ENCODE peak calls at places on chromosomes 5 and 9, in ten cellular contexts. One of them, this sample, is unnamed. For H3K4me1, the result is how much of the 10 kb centered on the place peaks cover.

GRCh38 chr5:60334281-60334713 is 365.7 kb downstream of the DEPDC1B start:
- DNase-seq in fibroblast of lung: peak
- DNase-seq in GM23338: no peak
- DNase-seq in aorta: no peak
- DNase-seq in heart left ventricle: no peak
- DNase-seq in uterus: no peak
- DNase-seq in cardiac muscle cell: peak
- DNase-seq in foreskin keratinocyte: peak
- DNase-seq in transverse colon: no peak
- DNase-seq in astrocyte: peak
- DNase-seq in this sample: no peak

GRCh38 chr5:172733179-172733973 is 37.6 kb downstream of the DUSP1 start:
- DNase-seq in fibroblast of lung: peak
- DNase-seq in GM23338: peak
- DNase-seq in aorta: peak
- DNase-seq in heart left ventricle: peak
- DNase-seq in uterus: peak
- DNase-seq in cardiac muscle cell: peak
- DNase-seq in foreskin keratinocyte: peak
- DNase-seq in transverse colon: peak
- DNase-seq in astrocyte: peak
- DNase-seq in this sample: peak

GRCh38 chr5:58711965-58712364 is 129.1 kb downstream of the RAB3C start:
- DNase-seq in fibroblast of lung: no peak
- DNase-seq in GM23338: no peak
- DNase-seq in aorta: no peak
- DNase-seq in heart left ventricle: no peak
- DNase-seq in uterus: no peak
- DNase-seq in cardiac muscle cell: no peak
- DNase-seq in foreskin keratinocyte: no peak
- DNase-seq in transverse colon: no peak
- DNase-seq in astrocyte: no peak
- DNase-seq in this sample: no peak

GRCh38 chr5:72854419-72854818 is 38.0 kb downstream of the TNPO1 start:
- DNase-seq in fibroblast of lung: no peak
- DNase-seq in GM23338: no peak
- DNase-seq in aorta: no peak
- DNase-seq in heart left ventricle: no peak
- DNase-seq in uterus: no peak
- DNase-seq in cardiac muscle cell: no peak
- DNase-seq in foreskin keratinocyte: no peak
- DNase-seq in transverse colon: no peak
- DNase-seq in astrocyte: no peak
- DNase-seq in this sample: no peak

GRCh38 chr9:77956555-77956954 is 75.1 kb downstream of the GNAQ start:
- DNase-seq in fibroblast of lung: no peak
- DNase-seq in GM23338: peak
- DNase-seq in aorta: no peak
- DNase-seq in heart left ventricle: no peak
- DNase-seq in uterus: no peak
- DNase-seq in cardiac muscle cell: no peak
- DNase-seq in foreskin keratinocyte: no peak
- DNase-seq in transverse colon: no peak
- DNase-seq in astrocyte: no peak
- DNase-seq in this sample: no peak

GRCh38 chr9:136776947-136777346 is 12.6 kb upstream of the LCN15 start:
- DNase-seq in fibroblast of lung: no peak
- DNase-seq in GM23338: no peak
- DNase-seq in aorta: peak
- DNase-seq in heart left ventricle: no peak
- DNase-seq in uterus: no peak
- DNase-seq in cardiac muscle cell: no peak
- DNase-seq in foreskin keratinocyte: no peak
- DNase-seq in transverse colon: no peak
- DNase-seq in astrocyte: no peak
- DNase-seq in this sample: no peak

GRCh38 chr5:15014809-15015208 is 143.2 kb upstream of the ANKH start:
- DNase-seq in fibroblast of lung: no peak
- DNase-seq in GM23338: no peak
- DNase-seq in aorta: no peak
- DNase-seq in heart left ventricle: no peak
- DNase-seq in uterus: no peak
- DNase-seq in cardiac muscle cell: peak
- DNase-seq in foreskin keratinocyte: no peak
- DNase-seq in transverse colon: no peak
- DNase-seq in astrocyte: peak
- DNase-seq in this sample: no peak

GRCh38 chr5:127988149-127988755 is 95.3 kb upstream of the SLC12A2 start:
- DNase-seq in fibroblast of lung: peak
- DNase-seq in GM23338: no peak
- DNase-seq in aorta: no peak
- DNase-seq in heart left ventricle: no peak
- DNase-seq in uterus: no peak
- DNase-seq in cardiac muscle cell: peak
- DNase-seq in foreskin keratinocyte: peak
- DNase-seq in transverse colon: no peak
- DNase-seq in astrocyte: peak
- DNase-seq in this sample: no peak

GRCh38 chr9:114655689-114656088 is 1.9 kb downstream of the TEX53 start:
- DNase-seq in fibroblast of lung: peak
- DNase-seq in GM23338: no peak
- DNase-seq in aorta: no peak
- DNase-seq in heart left ventricle: no peak
- DNase-seq in uterus: no peak
- DNase-seq in cardiac muscle cell: peak
- DNase-seq in foreskin keratinocyte: no peak
- DNase-seq in transverse colon: no peak
- DNase-seq in astrocyte: peak
- DNase-seq in this sample: no peak

GRCh38 chr9:95313010-95313498 is 4.5 kb downstream of the FANCC start:
- DNase-seq in fibroblast of lung: peak
- DNase-seq in GM23338: peak
- DNase-seq in aorta: peak
- DNase-seq in heart left ventricle: peak
- DNase-seq in uterus: peak
- DNase-seq in cardiac muscle cell: peak
- DNase-seq in foreskin keratinocyte: peak
- DNase-seq in transverse colon: peak
- DNase-seq in astrocyte: peak
- DNase-seq in this sample: no peak

GRCh38 chr5:76944638-76945037 is 8.2 kb upstream of the CRHBP start:
- DNase-seq in fibroblast of lung: no peak
- DNase-seq in GM23338: no peak
- DNase-seq in aorta: no peak
- DNase-seq in heart left ventricle: no peak
- DNase-seq in uterus: no peak
- DNase-seq in cardiac muscle cell: no peak
- DNase-seq in foreskin keratinocyte: no peak
- DNase-seq in transverse colon: no peak
- DNase-seq in astrocyte: peak
- DNase-seq in this sample: no peak

GRCh38 chr5:139251281-139251687 is 42.3 kb upstream of the MATR3 start:
- DNase-seq in fibroblast of lung: no peak
- DNase-seq in GM23338: no peak
- DNase-seq in aorta: no peak
- DNase-seq in heart left ventricle: no peak
- DNase-seq in uterus: no peak
- DNase-seq in cardiac muscle cell: no peak
- DNase-seq in foreskin keratinocyte: no peak
- DNase-seq in transverse colon: peak
- DNase-seq in astrocyte: no peak
- DNase-seq in this sample: no peak

GRCh38 chr9:128099932-128100491 is 27.5 kb downstream of the PTGES2 start:
- DNase-seq in fibroblast of lung: no peak
- DNase-seq in GM23338: no peak
- DNase-seq in aorta: no peak
- DNase-seq in heart left ventricle: peak
- DNase-seq in uterus: peak
- DNase-seq in cardiac muscle cell: peak
- DNase-seq in foreskin keratinocyte: no peak
- DNase-seq in transverse colon: no peak
- DNase-seq in astrocyte: no peak
- DNase-seq in this sample: no peak

GRCh38 chr5:43042176-43042625 is 2.1 kb upstream of the ANXA2R start:
- DNase-seq in fibroblast of lung: peak
- DNase-seq in GM23338: peak
- DNase-seq in aorta: peak
- DNase-seq in heart left ventricle: peak
- DNase-seq in uterus: peak
- DNase-seq in cardiac muscle cell: peak
- DNase-seq in foreskin keratinocyte: no peak
- DNase-seq in transverse colon: peak
- DNase-seq in astrocyte: peak
- DNase-seq in this sample: peak

GRCh38 chr5:131212471-131213021 is 41.8 kb downstream of the LYRM7 start:
- DNase-seq in fibroblast of lung: no peak
- DNase-seq in GM23338: no peak
- DNase-seq in aorta: no peak
- DNase-seq in heart left ventricle: no peak
- DNase-seq in uterus: no peak
- DNase-seq in cardiac muscle cell: no peak
- DNase-seq in foreskin keratinocyte: no peak
- DNase-seq in transverse colon: no peak
- DNase-seq in astrocyte: no peak
- DNase-seq in this sample: no peak

GRCh38 chr9:5749306-5749705 is 83.6 kb downstream of the ERMP1 start:
- DNase-seq in fibroblast of lung: no peak
- DNase-seq in GM23338: no peak
- DNase-seq in aorta: no peak
- DNase-seq in heart left ventricle: no peak
- DNase-seq in uterus: no peak
- DNase-seq in cardiac muscle cell: no peak
- DNase-seq in foreskin keratinocyte: no peak
- DNase-seq in transverse colon: no peak
- DNase-seq in astrocyte: no peak
- DNase-seq in this sample: no peak

DNA sequence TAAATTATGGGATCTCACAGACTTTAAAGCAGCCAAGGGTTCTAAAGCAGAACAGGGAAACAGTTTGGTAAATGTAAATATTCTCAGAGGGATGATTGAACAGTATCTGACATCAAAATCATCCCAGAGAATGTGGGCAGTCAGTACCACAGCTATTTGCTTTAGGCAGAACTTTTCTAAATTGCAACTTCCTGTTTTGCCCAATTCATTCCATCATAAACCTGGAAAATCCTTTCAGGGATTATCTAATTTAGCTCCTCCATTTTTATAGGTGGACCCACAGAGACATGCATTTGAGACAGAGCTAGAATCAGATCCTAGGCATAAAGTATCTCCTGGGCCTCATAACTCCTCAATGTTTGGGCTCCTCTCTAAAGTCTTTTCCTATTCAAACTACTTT is 12.4 kb downstream of the NR6A1 start:
- DNase-seq in fibroblast of lung: no peak
- DNase-seq in GM23338: no peak
- DNase-seq in aorta: no peak
- DNase-seq in heart left ventricle: no peak
- DNase-seq in uterus: no peak
- DNase-seq in cardiac muscle cell: no peak
- DNase-seq in foreskin keratinocyte: no peak
- DNase-seq in transverse colon: no peak
- DNase-seq in astrocyte: no peak
- DNase-seq in this sample: no peak
- H3K4me1 ChIP-seq in fibroblast of lung: under half
- H3K4me1 ChIP-seq in GM23338: half or more
- H3K4me1 ChIP-seq in aorta: under half
- H3K4me1 ChIP-seq in heart left ventricle: under half
- H3K4me1 ChIP-seq in uterus: under half
- H3K4me1 ChIP-seq in cardiac muscle cell: half or more
- H3K4me1 ChIP-seq in foreskin keratinocyte: under half
- H3K4me1 ChIP-seq in transverse colon: under half
- H3K4me1 ChIP-seq in astrocyte: under half
- H3K4me1 ChIP-seq in this sample: under half

GRCh38 chr9:132828201-132828770 is 49.8 kb downstream of the AK8 start:
- DNase-seq in fibroblast of lung: no peak
- DNase-seq in GM23338: no peak
- DNase-seq in aorta: no peak
- DNase-seq in heart left ventricle: peak
- DNase-seq in uterus: no peak
- DNase-seq in cardiac muscle cell: no peak
- DNase-seq in foreskin keratinocyte: no peak
- DNase-seq in transverse colon: no peak
- DNase-seq in astrocyte: no peak
- DNase-seq in this sample: no peak
- H3K27ac ChIP-seq in fibroblast of lung: no peak
- H3K27ac ChIP-seq in GM23338: no peak
- H3K27ac ChIP-seq in aorta: no peak
- H3K27ac ChIP-seq in heart left ventricle: no peak
- H3K27ac ChIP-seq in uterus: no peak
- H3K27ac ChIP-seq in cardiac muscle cell: no peak
- H3K27ac ChIP-seq in foreskin keratinocyte: no peak
- H3K27ac ChIP-seq in transverse colon: no peak
- H3K27ac ChIP-seq in astrocyte: no peak
- H3K27ac ChIP-seq in this sample: no peak

GRCh38 chr5:36642089-36642488 is 35.7 kb downstream of the SLC1A3 start:
- DNase-seq in fibroblast of lung: peak
- DNase-seq in GM23338: no peak
- DNase-seq in aorta: no peak
- DNase-seq in heart left ventricle: no peak
- DNase-seq in uterus: no peak
- DNase-seq in cardiac muscle cell: no peak
- DNase-seq in foreskin keratinocyte: no peak
- DNase-seq in transverse colon: no peak
- DNase-seq in astrocyte: no peak
- DNase-seq in this sample: no peak
- H3K4me1 ChIP-seq in fibroblast of lung: under half
- H3K4me1 ChIP-seq in GM23338: under half
- H3K4me1 ChIP-seq in aorta: under half
- H3K4me1 ChIP-seq in heart left ventricle: under half
- H3K4me1 ChIP-seq in uterus: under half
- H3K4me1 ChIP-seq in cardiac muscle cell: under half
- H3K4me1 ChIP-seq in foreskin keratinocyte: under half
- H3K4me1 ChIP-seq in transverse colon: under half
- H3K4me1 ChIP-seq in astrocyte: under half
- H3K4me1 ChIP-seq in this sample: under half

GRCh38 chr5:134763221-134763620 is 4.6 kb downstream of the DDX46 start:
- DNase-seq in fibroblast of lung: no peak
- DNase-seq in GM23338: no peak
- DNase-seq in aorta: no peak
- DNase-seq in heart left ventricle: no peak
- DNase-seq in uterus: no peak
- DNase-seq in cardiac muscle cell: no peak
- DNase-seq in foreskin keratinocyte: no peak
- DNase-seq in transverse colon: no peak
- DNase-seq in astrocyte: no peak
- DNase-seq in this sample: no peak

GRCh38 chr5:134758504-134759341 is at the start of gene DDX46:
- DNase-seq in fibroblast of lung: peak
- DNase-seq in GM23338: peak
- DNase-seq in aorta: peak
- DNase-seq in heart left ventricle: peak
- DNase-seq in uterus: peak
- DNase-seq in cardiac muscle cell: peak
- DNase-seq in foreskin keratinocyte: peak
- DNase-seq in transverse colon: peak
- DNase-seq in astrocyte: peak
- DNase-seq in this sample: peak

DNA sequence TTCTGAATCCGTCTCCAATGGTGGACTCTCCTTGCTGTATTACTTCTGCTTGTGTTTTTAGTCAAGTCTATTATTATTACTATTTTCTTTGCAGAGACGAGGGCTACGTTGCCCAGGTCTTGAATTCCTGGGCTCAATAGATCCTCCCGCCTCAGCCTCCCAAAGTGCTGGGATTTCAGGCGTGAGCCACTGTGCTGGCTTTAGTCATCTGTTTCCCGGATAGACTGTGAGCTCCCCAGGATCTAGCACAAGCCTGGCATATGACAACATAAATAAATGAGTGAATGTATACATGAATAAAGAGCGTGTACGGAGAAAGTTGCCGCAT is 439 bp upstream of the DDX46 start:
- DNase-seq in fibroblast of lung: no peak
- DNase-seq in GM23338: no peak
- DNase-seq in aorta: no peak
- DNase-seq in heart left ventricle: no peak
- DNase-seq in uterus: no peak
- DNase-seq in cardiac muscle cell: no peak
- DNase-seq in foreskin keratinocyte: no peak
- DNase-seq in transverse colon: no peak
- DNase-seq in astrocyte: no peak
- DNase-seq in this sample: no peak
- H3K27ac ChIP-seq in fibroblast of lung: peak
- H3K27ac ChIP-seq in GM23338: peak
- H3K27ac ChIP-seq in aorta: peak
- H3K27ac ChIP-seq in heart left ventricle: no peak
- H3K27ac ChIP-seq in uterus: peak
- H3K27ac ChIP-seq in cardiac muscle cell: no peak
- H3K27ac ChIP-seq in foreskin keratinocyte: peak
- H3K27ac ChIP-seq in transverse colon: peak
- H3K27ac ChIP-seq in astrocyte: peak
- H3K27ac ChIP-seq in this sample: peak

This sample was measured in tibial nerve.